ENCODE peak calls at places on chromosomes 11 and 22, in seven cellular contexts. H is right lobe of liver, B is kidney, T is PC-9, A is DND-41, W is cardiac muscle cell, P is PC-3. Y is an unnamed sample.

GRCh38 chr11:83971063-83971462 is 684.9 kb upstream of the CCDC90B start:
- DNase-seq in H (no peak), B (no peak), T (no peak), A (no peak), W (no peak), P (no peak), Y (no peak)

GRCh38 chr11:58394195-58394594 is 12.5 kb downstream of the OR5B3 start:
- DNase-seq in H (no peak), B (no peak), T (peak; percentile 79), A (no peak), W (no peak), P (peak; percentile 99), Y (no peak)

GRCh38 chr11:10021563-10021962 is 272.5 kb downstream of the SBF2 start:
- DNase-seq in H (no peak), B (no peak), T (no peak), A (no peak), W (peak; percentile 10), P (no peak), Y (no peak)

GRCh38 chr11:33734441-33735165 is 1.6 kb downstream of the CD59 start:
- DNase-seq in H (no peak), B (no peak), T (peak; percentile 35), A (no peak), W (no peak), P (peak; percentile 63), Y (no peak)

GRCh38 chr11:34105957-34106504 is 602 bp downstream of the NAT10 start:
- DNase-seq in H (no peak), B (no peak), T (no peak), A (no peak), W (no peak), P (peak; percentile 10), Y (no peak)

GRCh38 chr22:28955817-28956216 is 72.4 kb downstream of the ZNRF3 start:
- DNase-seq in H (no peak), B (no peak), T (no peak), A (peak; percentile 97), W (no peak), P (no peak), Y (no peak)

GRCh38 chr11:96361778-96362177 is 18.8 kb upstream of the MAML2 start:
- DNase-seq in H (no peak), B (no peak), T (no peak), A (no peak), W (no peak), P (no peak), Y (no peak)

GRCh38 chr22:19499880-19500242 is 20.1 kb downstream of the CDC45 start:
- DNase-seq in H (no peak), B (no peak), T (no peak), A (no peak), W (no peak), P (no peak), Y (no peak)

GRCh38 chr11:34209809-34210208 is 104.4 kb downstream of the NAT10 start:
- DNase-seq in H (no peak), B (no peak), T (no peak), A (no peak), W (no peak), P (no peak), Y (no peak)

GRCh38 chr11:113198907-113199660 is 115.3 kb upstream of the TTC12 start:
- DNase-seq in H (no peak), B (no peak), T (peak; percentile 78), A (no peak), W (no peak), P (peak; percentile 55), Y (no peak)

GRCh38 chr11:6245536-6245935 is 6.6 kb downstream of the CNGA4 start:
- DNase-seq in H (no peak), B (no peak), T (no peak), A (no peak), W (no peak), P (no peak), Y (no peak)

GRCh38 chr11:85918910-85919794 is 64.0 kb downstream of the CCDC83 start:
- DNase-seq in H (no peak), B (no peak), T (no peak), A (no peak), W (no peak), P (no peak), Y (no peak)

GRCh38 chr11:130146797-130147196 is 12.8 kb upstream of the ST14 start:
- DNase-seq in H (no peak), B (no peak), T (peak; percentile 95), A (no peak), W (no peak), P (peak; percentile 45), Y (peak; percentile 38)

GRCh38 chr11:46347637-46348311 is 511 bp downstream of the DGKZ start:
- DNase-seq in H (peak; percentile 52), B (peak; percentile 90), T (no peak), A (no peak), W (no peak), P (no peak), Y (no peak)

GRCh38 chr11:46346886-46347636 is at the start of gene DGKZ:
- DNase-seq in H (peak; percentile 91), B (peak; percentile 95), T (peak; percentile 46), A (peak; percentile 89), W (peak; percentile 90), P (peak; percentile 87), Y (peak; percentile 86)

GRCh38 chr11:46350695-46351094 is 3.4 kb downstream of the DGKZ start:
- DNase-seq in H (no peak), B (no peak), T (no peak), A (no peak), W (no peak), P (no peak), Y (no peak)

GRCh38 chr11:46348566-46348981 is 1.3 kb downstream of the DGKZ start:
- DNase-seq in H (no peak), B (no peak), T (no peak), A (peak; percentile 41), W (peak; percentile 54), P (no peak), Y (no peak)

DNA sequence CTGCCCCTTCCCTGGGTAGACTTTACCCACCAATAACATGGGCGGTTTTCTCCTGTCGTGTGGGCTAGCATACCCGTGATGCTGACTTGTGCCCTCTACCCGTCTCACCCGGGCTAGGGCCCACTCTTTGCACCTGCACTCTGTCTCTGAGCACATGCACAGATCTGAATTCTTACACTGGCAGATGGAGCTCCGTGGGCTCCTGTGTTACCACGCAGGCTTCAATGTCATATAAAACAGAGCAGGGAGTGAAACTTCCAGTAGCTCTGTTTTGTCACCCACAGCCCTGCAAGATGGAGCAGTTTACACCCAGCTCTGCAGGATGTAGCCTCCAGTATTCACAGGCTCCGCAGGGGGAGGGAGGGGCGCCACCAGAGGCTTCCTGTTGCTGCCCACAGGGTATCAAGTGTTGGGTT is 1.7 kb downstream of the DGKZ start:
- DNase-seq in H (no peak), B (no peak), T (no peak), A (peak; percentile 82), W (no peak), P (no peak), Y (no peak)
- H3K4me1 ChIP-seq in H (peaks cover 14% of the 10 kb centered on the region), B (peaks cover 12% of the 10 kb centered on the region), T (peaks cover 24% of the 10 kb centered on the region), A (peaks cover 70% of the 10 kb centered on the region), W (peaks cover 29% of the 10 kb centered on the region), P (peaks cover 12% of the 10 kb centered on the region), Y (peaks cover 11% of the 10 kb centered on the region)

GRCh38 chr11:118631510-118631909 is 24.1 kb downstream of the PHLDB1 start:
- DNase-seq in H (no peak), B (no peak), T (no peak), A (no peak), W (no peak), P (no peak), Y (no peak)
- H3K4me3 ChIP-seq in H (no peak overlapping the region), B (no peak overlapping the region), T (no peak overlapping the region), A (no peak overlapping the region), W (no peak overlapping the region), P (no peak overlapping the region), Y (no peak overlapping the region)

GRCh38 chr11:116730241-116730561 is 42.6 kb downstream of the BUD13 start:
- DNase-seq in H (no peak), B (no peak), T (no peak), A (no peak), W (no peak), P (no peak), Y (no peak)
- H3K4me1 ChIP-seq in H (peaks cover 12% of the 10 kb centered on the region), B (no peaks in the 10 kb centered on the region), T (no peaks in the 10 kb centered on the region), A (no peaks in the 10 kb centered on the region), W (peaks cover 11% of the 10 kb centered on the region), P (no peaks in the 10 kb centered on the region), Y (peaks cover 9% of the 10 kb centered on the region)

GRCh38 chr11:64500176-64501013 is 90.6 kb upstream of the SLC22A12 start:
- DNase-seq in H (no peak), B (no peak), T (no peak), A (no peak), W (no peak), P (no peak), Y (no peak)
- H3K4me3 ChIP-seq in H (no peak overlapping the region), B (no peak overlapping the region), T (no peak overlapping the region), A (no peak overlapping the region), W (no peak overlapping the region), P (no peak overlapping the region), Y (no peak overlapping the region)

DNA sequence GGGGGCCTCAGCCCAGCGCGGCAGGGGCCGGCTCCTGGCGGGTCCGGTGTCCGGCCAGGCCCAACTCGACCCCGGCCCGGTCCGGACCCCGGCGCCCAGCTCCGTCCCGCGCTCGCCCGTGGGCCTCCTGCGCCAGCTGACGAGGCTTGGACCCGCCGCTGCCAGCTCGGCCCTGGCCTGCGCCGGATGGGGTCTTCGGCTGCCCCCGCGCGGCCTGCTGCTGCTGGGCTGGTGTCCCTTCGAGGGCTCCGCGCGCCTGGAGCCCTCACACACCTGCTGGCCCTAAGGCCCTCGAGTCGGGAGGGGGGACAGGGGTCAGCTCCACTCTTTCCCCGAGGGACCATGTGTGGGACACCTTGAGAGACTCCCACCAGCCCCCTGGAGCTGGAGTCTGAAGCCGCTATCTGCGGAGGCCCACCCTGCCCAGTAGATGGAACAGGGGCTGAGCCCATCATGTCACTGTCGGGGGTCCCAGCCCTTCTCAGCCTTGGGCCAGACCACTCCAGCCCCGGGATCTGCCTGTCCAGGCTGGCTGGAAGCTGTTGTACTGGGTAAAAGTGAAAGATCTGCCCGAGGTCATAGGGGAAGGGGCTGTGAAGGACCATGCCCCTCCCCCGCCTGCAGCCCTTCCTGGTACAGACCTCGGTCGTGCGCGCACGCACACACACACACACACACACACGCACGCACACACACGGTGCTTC is 768 bp upstream of the CDKN1C start:
- DNase-seq in H (peak; percentile 48), B (peak; percentile 89), T (no peak), A (no peak), W (peak; percentile 85), P (no peak), Y (no peak)
- H3K4me1 ChIP-seq in H (peaks cover 9% of the 10 kb centered on the region), B (peaks cover 10% of the 10 kb centered on the region), T (no peaks in the 10 kb centered on the region), A (peaks cover 7% of the 10 kb centered on the region), W (peaks cover 12% of the 10 kb centered on the region), P (peaks cover 18% of the 10 kb centered on the region), Y (peaks cover 39% of the 10 kb centered on the region)

GRCh38 chr22:38569972-38570840 is at the start of gene DMC1:
- DNase-seq in H (peak; percentile 93), B (peak; percentile 98), T (peak; percentile 77), A (peak; percentile 97), W (peak; percentile 98), P (peak; percentile 77), Y (peak; percentile 96)
- H3K4me3 ChIP-seq in H (peak within 1 kb of the TSS; percentile 60), B (peak within 1 kb of the TSS; percentile 79), T (peak within 1 kb of the TSS; percentile 64), A (peak within 1 kb of the TSS; percentile 27), W (peak within 1 kb of the TSS; percentile 54), P (peak within 1 kb of the TSS; percentile 80), Y (peak within 1 kb of the TSS; percentile 92)

GRCh38 chr22:17785185-17786184 is 11.2 kb upstream of the BID start:
- DNase-seq in H (peak; percentile 86), B (no peak), T (no peak), A (peak; percentile 69), W (no peak), P (peak; percentile 70), Y (peak; percentile 78)
- H3K4me1 ChIP-seq in H (peaks cover 28% of the 10 kb centered on the region), B (no peaks in the 10 kb centered on the region), T (peaks cover 16% of the 10 kb centered on the region), A (peaks cover 24% of the 10 kb centered on the region), W (peaks cover 6% of the 10 kb centered on the region), P (peaks cover 10% of the 10 kb centered on the region), Y (peaks cover 10% of the 10 kb centered on the region)